ENCODE peak calls at places on chromosomes 11 and 22, in eight cellular contexts. R, P, W, N, J, X, T and B are unnamed samples.
A peak's percentile ranks its signal among the peaks of the same experiment; 100 is the strongest.

GRCh38 chr11:6926208-6927029 is at the start of gene ZNF215:
- DNase-seq in R (peak; percentile 57), P (peak; percentile 70), W (peak; percentile 83), N (peak; percentile 78), J (peak; percentile 89), X (no peak), T (peak; percentile 91), B (peak; percentile 78)

GRCh38 chr11:8933931-8934330 is 1.2 kb upstream of the C11orf16 start:
- DNase-seq in R (no peak), P (no peak), W (no peak), N (no peak), J (no peak), X (no peak), T (no peak), B (no peak)

GRCh38 chr11:93099811-93100210 is 98.0 kb downstream of the SLC36A4 start:
- DNase-seq in R (no peak), P (peak; percentile 15), W (no peak), N (no peak), J (no peak), X (no peak), T (no peak), B (no peak)

GRCh38 chr11:91872216-91872615 is 352.4 kb upstream of the FAT3 start:
- DNase-seq in R (no peak), P (no peak), W (no peak), N (no peak), J (no peak), X (no peak), T (no peak), B (no peak)

GRCh38 chr22:22201185-22201924 is 43.2 kb upstream of the VPREB1 start:
- DNase-seq in R (no peak), P (no peak), W (no peak), N (peak; percentile 38), J (peak; percentile 16), X (no peak), T (peak; percentile 77), B (peak; percentile 81)

GRCh38 chr11:36352919-36353318 is 56.8 kb downstream of the PRR5L start:
- DNase-seq in R (no peak), P (no peak), W (peak; percentile 80), N (no peak), J (no peak), X (no peak), T (no peak), B (no peak)

GRCh38 chr11:65884716-65885092 is 3.6 kb downstream of the FIBP start:
- DNase-seq in R (no peak), P (peak; percentile 73), W (peak; percentile 86), N (peak; percentile 80), J (peak; percentile 82), X (peak; percentile 93), T (peak; percentile 90), B (peak; percentile 84)

GRCh38 chr11:41320233-41320993 is 139.0 kb downstream of the LRRC4C start:
- DNase-seq in R (no peak), P (no peak), W (no peak), N (no peak), J (no peak), X (no peak), T (no peak), B (no peak)

GRCh38 chr11:92322225-92322624 is 97.6 kb downstream of the FAT3 start:
- DNase-seq in R (no peak), P (no peak), W (no peak), N (no peak), J (no peak), X (no peak), T (no peak), B (no peak)

GRCh38 chr11:116646191-116646590 is 126.6 kb downstream of the BUD13 start:
- DNase-seq in R (no peak), P (no peak), W (no peak), N (no peak), J (no peak), X (no peak), T (no peak), B (no peak)

GRCh38 chr22:20395181-20395896 is 1.4 kb downstream of the ZNF74 start:
- DNase-seq in R (no peak), P (no peak), W (no peak), N (no peak), J (no peak), X (no peak), T (no peak), B (no peak)

GRCh38 chr11:2996976-2997375 is 4.8 kb upstream of the NAP1L4 start:
- DNase-seq in R (no peak), P (no peak), W (no peak), N (no peak), J (no peak), X (no peak), T (no peak), B (no peak)

GRCh38 chr22:17155941-17156340 is 3.1 kb downstream of the HDHD5 start:
- DNase-seq in R (no peak), P (no peak), W (no peak), N (no peak), J (no peak), X (no peak), T (no peak), B (no peak)

GRCh38 chr11:10268746-10269487 is 25.1 kb downstream of the SBF2 start:
- DNase-seq in R (no peak), P (peak; percentile 52), W (no peak), N (no peak), J (no peak), X (no peak), T (no peak), B (no peak)

GRCh38 chr11:2673871-2674471 is 25.8 kb downstream of the KCNQ1OT1 start:
- DNase-seq in R (no peak), P (no peak), W (no peak), N (no peak), J (no peak), X (no peak), T (no peak), B (no peak)

GRCh38 chr11:120878781-120879180 is 145.1 kb upstream of the TBCEL start:
- DNase-seq in R (no peak), P (no peak), W (no peak), N (no peak), J (no peak), X (no peak), T (no peak), B (no peak)

GRCh38 chr11:12282676-12283075 is 94.7 kb upstream of the PARVA start:
- DNase-seq in R (no peak), P (no peak), W (no peak), N (no peak), J (no peak), X (no peak), T (no peak), B (no peak)

GRCh38 chr11:60504219-60504618 is 11.0 kb upstream of the MS4A13 start:
- DNase-seq in R (no peak), P (no peak), W (peak; percentile 14), N (no peak), J (no peak), X (no peak), T (no peak), B (peak; percentile 44)

GRCh38 chr11:30960387-30960992 is 374.3 kb upstream of the MPPED2 start:
- DNase-seq in R (peak; percentile 3), P (peak; percentile 71), W (no peak), N (no peak), J (no peak), X (no peak), T (no peak), B (peak; percentile 3)
- TF ChIP-seq CTCF in R (peak; percentile 31), P (peak; percentile 60), W (no peak), N (peak; percentile 34), J (no peak), X (peak; percentile 58), T (peak; percentile 28), B (peak; percentile 20)

GRCh38 chr11:31557991-31558390 is 48.4 kb downstream of the ELP4 start:
- DNase-seq in R (no peak), P (peak; percentile 2), W (no peak), N (no peak), J (no peak), X (no peak), T (no peak), B (no peak)
- TF ChIP-seq CTCF in R (no peak), P (no peak), W (no peak), N (no peak), J (no peak), X (no peak), T (no peak), B (no peak)

GRCh38 chr22:30436196-30436595 is 10.6 kb downstream of the MTFP1 start:
- DNase-seq in R (no peak), P (no peak), W (no peak), N (no peak), J (no peak), X (no peak), T (no peak), B (no peak)
- TF ChIP-seq CTCF in R (no peak), P (no peak), W (no peak), N (no peak), J (no peak), X (no peak), T (no peak), B (no peak)

DNA sequence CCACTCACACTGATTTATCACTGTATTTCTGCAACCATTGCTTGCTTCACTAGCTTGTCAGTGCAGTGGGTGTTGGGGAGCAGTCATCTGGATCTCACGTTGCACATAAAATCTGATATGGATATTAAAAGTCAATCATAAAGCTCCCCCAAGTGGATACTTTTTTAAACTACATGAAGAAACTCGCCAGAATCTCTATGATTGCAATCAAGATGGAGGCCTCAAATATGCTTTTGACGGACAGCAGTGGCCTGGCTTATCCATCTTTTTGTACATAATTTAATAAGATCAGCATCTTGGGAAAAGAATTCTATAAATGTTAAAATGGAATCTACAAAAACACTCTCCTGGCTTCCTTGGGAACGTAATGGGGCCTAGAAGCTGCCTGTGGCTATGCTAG is 137.7 kb downstream of the WT1 start:
- DNase-seq in R (no peak), P (peak; percentile 64), W (no peak), N (no peak), J (no peak), X (no peak), T (no peak), B (peak; percentile 44)
- TF ChIP-seq CTCF in R (peak; percentile 16), P (no peak), W (peak; percentile 44), N (no peak), J (no peak), X (peak; percentile 59), T (peak; percentile 32), B (no peak)

GRCh38 chr22:42350373-42350772 is 79.9 kb upstream of the TCF20 start:
- DNase-seq in R (no peak), P (no peak), W (no peak), N (no peak), J (no peak), X (no peak), T (no peak), B (no peak)

GRCh38 chr22:42357634-42358296 is 74.4 kb downstream of the NFAM1 start:
- DNase-seq in R (no peak), P (no peak), W (no peak), N (no peak), J (no peak), X (no peak), T (peak; percentile 82), B (no peak)

GRCh38 chr22:42357221-42357620 is 75.0 kb downstream of the NFAM1 start:
- DNase-seq in R (no peak), P (no peak), W (no peak), N (no peak), J (no peak), X (no peak), T (no peak), B (no peak)

GRCh38 chr22:42356547-42356946 is 75.7 kb downstream of the NFAM1 start:
- DNase-seq in R (no peak), P (no peak), W (no peak), N (no peak), J (no peak), X (no peak), T (no peak), B (no peak)

GRCh38 chr22:42353883-42354727 is 78.1 kb downstream of the NFAM1 start:
- DNase-seq in R (peak; percentile 36), P (no peak), W (no peak), N (no peak), J (no peak), X (no peak), T (no peak), B (no peak)
- TF ChIP-seq CTCF in R (peak; percentile 29), P (peak; percentile 8), W (no peak), N (no peak), J (no peak), X (no peak), T (no peak), B (no peak)